ENCODE peak calls at places on chromosomes 16 and 17, in seven cellular contexts. E, G, I, Y, L, D and C are unnamed samples.

GRCh38 chr17:46851029-46851741 is at the start of gene WNT9B:
- DNase-seq in E (peak; percentile 78), G (peak; percentile 79), I (peak; percentile 74), Y (no peak), L (no peak), D (no peak), C (no peak)

GRCh38 chr16:72131036-72131435 is 37.4 kb downstream of the DHX38 start:
- DNase-seq in E (no peak), G (no peak), I (no peak), Y (no peak), L (no peak), D (no peak), C (no peak)

GRCh38 chr17:28497931-28498330 is 8.2 kb upstream of the FOXN1 start:
- DNase-seq in E (no peak), G (no peak), I (no peak), Y (peak; percentile 51), L (no peak), D (no peak), C (no peak)

GRCh38 chr17:50604470-50604869 is 30.2 kb upstream of the ABCC3 start:
- DNase-seq in E (peak; percentile 28), G (no peak), I (no peak), Y (no peak), L (no peak), D (no peak), C (no peak)

GRCh38 chr17:82402865-82403264 is 15.3 kb upstream of the HEXD start:
- DNase-seq in E (no peak), G (no peak), I (no peak), Y (no peak), L (no peak), D (no peak), C (no peak)

GRCh38 chr16:30434852-30435251 is 5.0 kb upstream of the DCTPP1 start:
- DNase-seq in E (no peak), G (no peak), I (no peak), Y (no peak), L (no peak), D (no peak), C (no peak)

GRCh38 chr16:28326881-28327610 is 34.7 kb downstream of the SBK1 start:
- DNase-seq in E (peak; percentile 60), G (peak; percentile 74), I (peak; percentile 81), Y (no peak), L (peak; percentile 40), D (peak; percentile 59), C (no peak)

GRCh38 chr17:81130385-81131288 is 34.7 kb upstream of the PVALEF start:
- DNase-seq in E (no peak), G (no peak), I (no peak), Y (no peak), L (no peak), D (no peak), C (no peak)

GRCh38 chr17:32970281-32970680 is 21.4 kb upstream of the SPACA3 start:
- DNase-seq in E (no peak), G (no peak), I (no peak), Y (no peak), L (no peak), D (no peak), C (no peak)

GRCh38 chr17:7408341-7408740 is 696 bp downstream of the NLGN2 start:
- DNase-seq in E (no peak), G (no peak), I (no peak), Y (no peak), L (no peak), D (peak; percentile 51), C (no peak)

GRCh38 chr17:17300624-17301568 is 2.3 kb upstream of the NT5M start:
- DNase-seq in E (peak; percentile 61), G (peak; percentile 91), I (peak; percentile 92), Y (no peak), L (no peak), D (peak; percentile 29), C (no peak)

GRCh38 chr17:60610481-60610880 is 10.5 kb downstream of the PPM1D start:
- DNase-seq in E (no peak), G (no peak), I (no peak), Y (no peak), L (no peak), D (no peak), C (no peak)

GRCh38 chr16:28572659-28573510 is 19.2 kb downstream of the SGF29 start:
- DNase-seq in E (no peak), G (peak; percentile 92), I (no peak), Y (no peak), L (no peak), D (no peak), C (no peak)

GRCh38 chr17:30952645-30953393 is 18.0 kb upstream of the RNF135 start:
- DNase-seq in E (no peak), G (no peak), I (no peak), Y (no peak), L (no peak), D (no peak), C (no peak)

GRCh38 chr16:27355610-27356009 is 41.8 kb downstream of the IL4R start:
- DNase-seq in E (peak; percentile 38), G (no peak), I (peak; percentile 50), Y (no peak), L (peak; percentile 18), D (no peak), C (no peak)

GRCh38 chr16:68490829-68491575 is 42.7 kb upstream of the SMPD3 start:
- DNase-seq in E (peak; percentile 81), G (no peak), I (no peak), Y (peak; percentile 76), L (no peak), D (no peak), C (no peak)

DNA sequence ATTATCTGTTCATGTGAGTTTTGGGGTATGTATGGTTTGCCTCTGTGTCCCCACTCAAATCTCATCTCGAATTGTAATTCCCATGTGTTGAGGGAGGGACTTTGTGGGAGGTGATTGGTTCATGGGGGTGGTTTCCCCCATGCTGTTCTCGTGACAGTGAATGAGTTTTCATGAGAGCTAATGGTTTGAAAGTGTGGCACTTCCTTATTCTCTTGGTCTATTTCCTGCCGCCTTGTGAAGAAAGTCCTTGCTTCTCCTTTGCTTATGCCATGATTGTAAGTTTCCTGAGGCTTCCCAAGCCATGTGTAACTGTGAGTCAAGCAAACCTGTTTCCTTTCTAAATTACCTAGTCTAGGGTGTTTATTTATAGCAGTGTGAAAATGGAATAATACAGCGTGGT is 128.1 kb upstream of the HS3ST4 start:
- DNase-seq in E (no peak), G (no peak), I (no peak), Y (no peak), L (no peak), D (no peak), C (no peak)
- H3K9me3 ChIP-seq in E (no peaks in the 10 kb centered on the region), G (no peaks in the 10 kb centered on the region), I (no peaks in the 10 kb centered on the region), Y (peaks cover 19% of the 10 kb centered on the region), L (no peaks in the 10 kb centered on the region), D (no peaks in the 10 kb centered on the region), C (no peaks in the 10 kb centered on the region)

GRCh38 chr17:77733576-77734296 is 224.8 kb upstream of the TNRC6C start:
- DNase-seq in E (peak; percentile 7), G (no peak), I (no peak), Y (no peak), L (no peak), D (no peak), C (no peak)
- H3K4me3 ChIP-seq in E (no peak overlapping the region), G (no peak overlapping the region), I (no peak overlapping the region), Y (no peak overlapping the region), L (no peak overlapping the region), D (no peak overlapping the region), C (peak overlapping the region; percentile 48)

DNA sequence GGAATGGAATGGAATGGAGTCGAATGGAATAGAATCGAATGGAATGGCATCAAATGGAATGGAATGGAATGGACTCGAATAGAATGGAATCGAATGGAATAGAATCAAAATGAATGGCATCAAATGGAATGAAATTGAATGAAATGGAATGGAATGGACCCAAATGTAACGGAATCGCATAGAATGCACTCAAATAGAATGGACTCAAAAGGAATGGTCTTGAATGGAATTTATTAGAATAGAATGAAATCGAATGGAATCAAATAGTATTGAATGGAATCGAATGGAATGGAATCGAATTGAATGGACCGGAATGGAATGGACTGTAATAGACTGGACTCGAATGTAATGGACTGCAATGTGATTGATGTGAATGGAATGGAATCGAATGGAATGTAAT is 501.4 kb upstream of the WSB1 start:
- DNase-seq in E (no peak), G (no peak), I (no peak), Y (no peak), L (no peak), D (no peak), C (no peak)
- H3K9me3 ChIP-seq in E (no peaks in the 10 kb centered on the region), G (peaks cover 8% of the 10 kb centered on the region), I (peaks cover 10% of the 10 kb centered on the region), Y (peaks cover 97% of the 10 kb centered on the region), L (peaks cover 3% of the 10 kb centered on the region), D (peaks cover 11% of the 10 kb centered on the region), C (peaks cover 3% of the 10 kb centered on the region)

GRCh38 chr16:14629919-14630619 is at the start of gene PARN:
- DNase-seq in E (peak; percentile 98), G (peak; percentile 97), I (peak; percentile 99), Y (peak; percentile 95), L (peak; percentile 96), D (peak; percentile 98), C (peak; percentile 87)
- H3K4me3 ChIP-seq in E (peak within 1 kb of the TSS; percentile 81), G (peak within 1 kb of the TSS; percentile 72), I (peak within 1 kb of the TSS; percentile 89), Y (peak within 1 kb of the TSS; percentile 95), L (peak within 1 kb of the TSS; percentile 83), D (peak within 1 kb of the TSS; percentile 64), C (peak within 1 kb of the TSS; percentile 88)

DNA sequence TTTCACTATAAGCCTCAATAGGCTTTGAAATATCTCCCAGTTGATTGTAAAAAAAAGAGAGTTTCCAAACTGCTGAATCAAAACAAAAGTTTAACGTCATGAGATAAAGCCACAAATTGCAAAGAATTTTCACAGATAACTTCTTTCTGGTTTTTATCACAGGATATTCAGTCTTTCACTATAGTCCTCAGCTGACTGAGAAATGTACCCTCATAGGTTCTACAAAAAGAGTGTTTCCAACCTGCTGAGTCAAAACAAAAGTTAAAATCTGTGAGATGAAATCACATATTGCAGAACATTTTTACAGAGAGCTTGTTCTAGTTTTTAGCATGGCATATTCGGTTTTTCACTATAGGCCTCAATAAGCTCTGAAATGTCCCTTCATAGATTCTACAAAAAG is 559.2 kb downstream of the KCNJ18 start:
- DNase-seq in E (no peak), G (no peak), I (no peak), Y (no peak), L (no peak), D (no peak), C (no peak)
- H3K9me3 ChIP-seq in E (peaks cover 7% of the 10 kb centered on the region), G (no peaks in the 10 kb centered on the region), I (peaks cover 7% of the 10 kb centered on the region), Y (peaks cover 11% of the 10 kb centered on the region), L (no peaks in the 10 kb centered on the region), D (no peaks in the 10 kb centered on the region), C (no peaks in the 10 kb centered on the region)

DNA sequence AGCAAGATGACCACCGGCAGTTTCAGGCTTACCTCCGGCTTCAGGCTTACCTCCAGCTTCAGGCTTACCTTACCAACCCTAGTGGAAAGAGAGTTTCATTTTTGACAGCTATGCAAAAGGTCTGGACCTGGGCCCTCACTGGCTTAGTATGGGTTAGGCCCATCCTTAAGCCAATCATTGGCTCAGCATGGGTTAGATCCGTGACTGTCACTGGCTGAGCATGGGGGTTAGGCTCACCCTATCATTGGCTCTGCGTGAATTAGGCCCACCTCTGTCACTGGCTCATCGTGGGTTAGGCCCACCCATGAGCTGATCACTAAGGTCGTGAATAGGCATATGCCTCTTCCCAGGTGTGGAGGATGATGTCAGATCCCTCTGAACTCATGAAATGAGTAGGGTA is 8.1 kb downstream of the NDE1 start:
- DNase-seq in E (no peak), G (no peak), I (no peak), Y (no peak), L (no peak), D (no peak), C (no peak)
- H3K4me3 ChIP-seq in E (no peak overlapping the region), G (no peak overlapping the region), I (no peak overlapping the region), Y (no peak overlapping the region), L (no peak overlapping the region), D (no peak overlapping the region), C (no peak overlapping the region)

GRCh38 chr16:35171106-35171505 is 1711.7 kb downstream of the TP53TG3F start:
- DNase-seq in E (no peak), G (no peak), I (no peak), Y (no peak), L (no peak), D (no peak), C (no peak)
- H3K9me3 ChIP-seq in E (no peaks in the 10 kb centered on the region), G (no peaks in the 10 kb centered on the region), I (no peaks in the 10 kb centered on the region), Y (peaks cover 28% of the 10 kb centered on the region), L (peaks cover 5% of the 10 kb centered on the region), D (no peaks in the 10 kb centered on the region), C (no peaks in the 10 kb centered on the region)